ENCODE peak calls at places on chromosomes 11 and 22, in five cellular contexts. D, P, C, M and S are unnamed samples.

GRCh38 chr11:49208006-49208721 is at the start of gene FOLH1:
- DNase-seq in D (no peak), C (no peak), M (no peak), P (peak; percentile 26), S (no peak)

GRCh38 chr11:75013051-75013450 is 24.3 kb downstream of the NEU3 start:
- DNase-seq in C (no peak), P (no peak), M (no peak), D (no peak), S (no peak)

GRCh38 chr11:11505190-11505589 is 116.6 kb downstream of the GALNT18 start:
- DNase-seq in M (no peak), D (no peak), C (no peak), P (no peak), S (no peak)

GRCh38 chr11:83827940-83828554 is 541.9 kb upstream of the CCDC90B start:
- DNase-seq in M (no peak), C (no peak), D (no peak), P (peak; percentile 53), S (no peak)

GRCh38 chr11:12769834-12770345 is 95.7 kb downstream of the TEAD1 start:
- DNase-seq in P (no peak), M (no peak), C (peak; percentile 55), D (no peak), S (no peak)

GRCh38 chr22:41978732-41979131 is 9.5 kb downstream of the SEPTIN3 start:
- DNase-seq in D (no peak), P (no peak), C (no peak), M (no peak), S (no peak)

GRCh38 chr11:2235588-2236326 is 34.6 kb downstream of the ASCL2 start:
- DNase-seq in D (no peak), C (no peak), M (no peak), P (no peak), S (no peak)

GRCh38 chr11:69640260-69640994 is 529 bp upstream of the CCND1 start:
- DNase-seq in D (no peak), P (no peak), C (no peak), M (no peak), S (no peak)

GRCh38 chr11:106304274-106304673 is 226.8 kb downstream of the AASDHPPT start:
- DNase-seq in C (no peak), M (no peak), D (no peak), P (no peak), S (no peak)

GRCh38 chr22:27731621-27732020 is 69.9 kb downstream of the MN1 start:
- DNase-seq in D (no peak), P (no peak), M (no peak), C (no peak), S (no peak)

GRCh38 chr11:130999086-130999485 is 82.8 kb upstream of the SNX19 start:
- DNase-seq in D (no peak), P (no peak), M (no peak), C (no peak), S (no peak)

GRCh38 chr11:15768321-15768720 is 588.0 kb downstream of the SOX6 start:
- DNase-seq in D (no peak), M (no peak), C (no peak), P (no peak), S (no peak)

GRCh38 chr11:117523680-117524079 is 196.0 kb downstream of the CEP164 start:
- DNase-seq in D (no peak), P (no peak), M (no peak), C (no peak), S (no peak)

GRCh38 chr11:115674831-115675230 is 170.6 kb upstream of the CADM1 start:
- DNase-seq in M (no peak), C (no peak), P (no peak), D (no peak), S (no peak)